ENCODE peak calls at places on chromosomes 4 and X, in four cellular contexts. V, N, P and X are unnamed samples.

GRCh38 chr4:17280266-17280665 is 231.6 kb downstream of the QDPR start:
- DNase-seq in V (no peak), N (no peak), P (no peak), X (no peak)

GRCh38 chr4:31194823-31195222 is 474.7 kb downstream of the PCDH7 start:
- DNase-seq in V (no peak), N (no peak), P (no peak), X (no peak)

GRCh38 chr4:122450847-122451246 is 5.7 kb downstream of the IL2 start:
- DNase-seq in V (no peak), N (no peak), P (no peak), X (no peak)

GRCh38 chr4:118352843-118353373 is at the start of gene PRSS12:
- DNase-seq in V (peak; percentile 10), N (peak; percentile 88), P (peak; percentile 48), X (peak; percentile 1)

GRCh38 chr4:113028074-113028473 is 21.4 kb upstream of the ANK2 start:
- DNase-seq in V (no peak), N (no peak), P (no peak), X (no peak)

GRCh38 chr4:140096921-140097320 is 57.1 kb downstream of the MAML3 start:
- DNase-seq in V (no peak), N (no peak), P (no peak), X (no peak)

GRCh38 chr4:185534850-185535761 is at the start of gene PDLIM3:
- DNase-seq in V (peak; percentile 72), N (peak; percentile 94), P (peak; percentile 75), X (peak; percentile 54)

GRCh38 chrX:34288782-34289181 is 156.7 kb upstream of the FAM47A start:
- DNase-seq in V (no peak), N (no peak), P (no peak), X (no peak)

GRCh38 chr4:157741642-157742041 is 431.2 kb downstream of the GASK1B start:
- DNase-seq in V (no peak), N (no peak), P (no peak), X (no peak)

GRCh38 chrX:80984118-80984517 is 174.4 kb upstream of the BRWD3 start:
- DNase-seq in V (no peak), N (no peak), P (no peak), X (no peak)

GRCh38 chr4:74039065-74039763 is 725 bp upstream of the CXCL3 start:
- DNase-seq in V (peak; percentile 12), N (no peak), P (no peak), X (no peak)

GRCh38 chr4:128831526-128832252 is 22.2 kb downstream of the JADE1 start:
- DNase-seq in V (peak; percentile 11), N (no peak), P (no peak), X (no peak)

GRCh38 chr4:186150926-186151325 is 40.4 kb upstream of the CYP4V2 start:
- DNase-seq in V (no peak), N (no peak), P (no peak), X (no peak)

GRCh38 chr4:88009871-88010270 is 2.4 kb downstream of the PKD2 start:
- DNase-seq in V (no peak), N (no peak), P (no peak), X (no peak)

GRCh38 chr4:145034727-145035211 is 63.2 kb downstream of the ANAPC10 start:
- DNase-seq in V (no peak), N (no peak), P (no peak), X (no peak)

GRCh38 chr4:44725166-44725565 is 1.2 kb downstream of the GNPDA2 start:
- DNase-seq in V (no peak), N (no peak), P (no peak), X (no peak)

GRCh38 chrX:154096140-154097002 is 1.1 kb downstream of the MECP2 start:
- DNase-seq in V (peak; percentile 24), N (no peak), P (peak; percentile 39), X (peak; percentile 41)

GRCh38 chrX:54288277-54288676 is 69.6 kb downstream of the WNK3 start:
- DNase-seq in V (no peak), N (no peak), P (no peak), X (no peak)

GRCh38 chr4:102612824-102613366 is 111.7 kb downstream of the NFKB1 start:
- DNase-seq in V (no peak), N (no peak), P (no peak), X (no peak)

GRCh38 chr4:16253127-16253960 is 27.1 kb upstream of the TAPT1 start:
- DNase-seq in V (no peak), N (no peak), P (no peak), X (no peak)

GRCh38 chrX:119391279-119391678 is 7.9 kb upstream of the SLC25A43 start:
- DNase-seq in V (no peak), N (no peak), P (no peak), X (no peak)

DNA sequence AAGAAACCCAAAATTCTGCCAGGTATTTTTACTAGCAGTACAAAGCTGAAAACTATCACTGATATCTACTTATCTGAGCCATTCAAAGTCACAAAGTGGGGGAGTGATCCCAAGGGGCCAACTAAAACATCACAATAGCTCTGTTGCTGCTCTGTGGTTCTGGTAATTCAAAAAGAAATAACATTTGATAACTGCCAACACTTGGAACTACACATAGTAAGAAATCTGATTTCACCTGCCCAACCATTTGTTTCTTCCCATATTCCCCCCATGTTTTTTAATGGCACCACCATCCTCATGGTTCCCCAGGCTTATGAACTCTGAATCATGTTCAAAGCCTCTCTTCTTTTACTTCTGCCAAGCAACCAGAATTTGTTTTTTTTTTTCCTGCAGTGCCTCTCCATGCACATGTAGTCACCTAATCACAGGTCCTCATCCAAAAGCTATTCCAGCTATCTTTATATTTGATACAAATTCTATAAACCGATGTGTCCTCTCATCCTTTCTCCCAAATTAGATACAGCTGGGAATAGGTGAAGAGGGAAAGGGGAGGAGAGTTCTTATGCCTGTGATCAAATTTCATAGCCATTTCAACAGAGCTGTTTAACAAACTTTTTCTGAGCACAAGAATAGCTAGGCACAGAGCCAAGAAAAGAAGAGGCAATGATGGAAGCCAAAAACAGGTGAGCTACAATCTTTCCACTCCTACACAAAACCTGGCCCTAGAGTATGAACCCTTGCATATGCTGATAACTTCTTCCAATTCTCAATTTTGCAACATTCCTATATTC is 7.7 kb downstream of the AMMECR1 start:
- DNase-seq in V (no peak), N (no peak), P (no peak), X (no peak)
- H3K27ac ChIP-seq in V (no peak overlapping the region), N (no peak overlapping the region), P (no peak overlapping the region), X (no peak overlapping the region)

GRCh38 chr4:78629991-78630541 is 78.5 kb downstream of the ANXA3 start:
- DNase-seq in V (no peak), N (no peak), P (no peak), X (no peak)
- H3K27ac ChIP-seq in V (no peak overlapping the region), N (no peak overlapping the region), P (peak overlapping the region; percentile 68), X (peak overlapping the region; percentile 32)

DNA sequence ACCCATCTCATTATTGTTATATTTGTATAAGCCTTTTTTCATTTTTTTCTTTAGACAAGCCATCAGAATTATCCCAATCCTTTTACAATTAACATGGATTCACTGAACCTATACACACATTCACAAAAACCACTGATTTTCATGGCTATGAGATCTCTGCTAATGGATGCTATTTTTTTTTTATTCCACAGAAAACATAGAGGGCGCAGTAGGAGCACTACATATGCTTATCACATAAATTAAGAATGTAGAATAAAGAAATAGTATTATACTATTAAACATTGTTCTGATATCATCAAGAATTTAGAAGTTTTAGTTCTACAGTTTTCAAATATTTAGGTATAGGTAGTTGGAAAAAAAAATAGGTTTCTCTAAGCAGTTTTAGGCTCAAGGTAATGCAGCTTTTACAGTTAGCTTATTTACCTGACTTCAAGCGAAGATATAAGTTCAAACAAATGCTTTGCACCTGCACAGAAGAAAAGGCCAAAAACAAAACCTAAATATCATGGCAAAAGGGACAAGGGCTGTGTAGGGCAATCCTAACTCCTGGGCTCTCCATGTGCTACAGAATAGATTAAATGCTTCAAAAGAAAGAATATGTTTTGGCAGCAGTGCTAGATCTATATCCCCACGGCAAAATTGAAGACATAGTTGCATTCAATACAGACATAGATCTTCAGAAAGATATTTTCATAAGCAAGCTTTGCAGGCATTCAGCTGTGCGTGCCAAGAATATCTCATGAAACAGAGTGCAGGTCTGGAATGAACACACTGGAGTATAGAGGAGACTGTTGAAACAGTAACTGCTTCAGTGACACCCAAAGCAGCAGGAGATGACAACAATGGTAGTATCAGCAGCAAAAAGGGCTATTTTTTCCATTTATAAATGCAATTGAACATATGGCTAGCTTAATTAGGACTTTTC is 1477.1 kb downstream of the ARAP2 start:
- DNase-seq in V (no peak), N (no peak), P (no peak), X (no peak)
- H3K27ac ChIP-seq in V (no peak overlapping the region), N (no peak overlapping the region), P (no peak overlapping the region), X (no peak overlapping the region)

GRCh38 chr4:180635276-180635675 is 1607.9 kb upstream of the TENM3 start:
- DNase-seq in V (no peak), N (no peak), P (no peak), X (no peak)
- H3K27ac ChIP-seq in V (no peak overlapping the region), N (no peak overlapping the region), P (no peak overlapping the region), X (no peak overlapping the region)

DNA sequence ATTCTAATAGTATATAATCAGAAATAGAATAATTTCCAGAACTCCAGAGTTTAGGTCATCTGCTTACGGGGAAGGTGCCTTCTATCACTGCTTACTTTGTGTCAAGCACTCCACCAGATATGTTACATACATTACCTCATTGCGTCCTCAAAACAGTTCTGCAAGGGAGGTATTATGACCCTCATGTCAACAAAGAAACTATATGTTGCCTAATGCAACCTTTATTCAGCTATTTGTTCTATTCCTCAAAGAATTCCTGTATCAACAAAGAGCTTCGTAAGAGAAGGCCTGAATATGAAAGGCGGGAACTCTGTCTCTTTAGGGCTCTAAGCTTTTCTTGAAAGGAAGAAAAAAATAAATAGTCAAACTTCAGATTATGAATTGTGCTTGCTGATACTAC is 114.7 kb downstream of the PDLIM5 start:
- DNase-seq in V (no peak), N (no peak), P (no peak), X (no peak)
- H3K27ac ChIP-seq in V (no peak overlapping the region), N (no peak overlapping the region), P (no peak overlapping the region), X (no peak overlapping the region)

DNA sequence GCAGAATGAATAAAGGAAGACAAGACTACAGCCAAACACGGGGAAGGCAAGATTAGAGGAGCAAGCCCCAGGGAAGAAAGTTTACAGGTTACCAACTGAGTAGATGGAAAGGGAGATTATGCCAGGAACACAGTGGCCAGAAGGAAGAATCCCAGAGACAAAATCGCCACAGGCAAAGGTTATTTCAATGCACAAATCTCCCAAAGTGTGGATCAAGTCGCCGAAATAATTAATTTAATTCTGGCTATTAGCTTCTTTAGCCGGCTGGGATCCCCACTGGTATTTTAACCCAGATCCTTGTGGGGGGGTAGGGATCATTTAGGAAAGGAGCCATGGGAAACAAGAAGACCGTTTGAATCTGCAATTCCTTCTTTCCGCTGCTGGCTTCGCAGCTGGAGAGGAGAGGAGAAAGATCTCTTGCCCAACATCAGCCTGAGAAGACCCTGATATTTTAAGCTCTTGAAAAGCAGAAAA is 171.0 kb downstream of the DHX15 start:
- DNase-seq in V (no peak), N (no peak), P (no peak), X (no peak)
- H3K27ac ChIP-seq in V (no peak overlapping the region), N (no peak overlapping the region), P (no peak overlapping the region), X (no peak overlapping the region)